ENCODE peak calls at places on chromosomes 1 and 21, in ten cellular contexts. K is lower lobe of right lung; Z is H1; Q is right cardiac atrium; H is psoas muscle; T is tibial nerve; P is vagina; E is CD8-positive, alpha-beta memory T cell; V is CD4-positive, alpha-beta memory T cell; F is right atrium auricular region. J is an unnamed sample.

GRCh38 chr1:40469327-40469726 is 7.8 kb upstream of the ZFP69 start:
- DNase-seq in K (no peak), Z (no peak), Q (no peak), H (no peak), T (no peak), P (no peak), E (no peak), V (no peak), F (no peak), J (no peak)

GRCh38 chr1:107575226-107575625 is 389.8 kb downstream of the VAV3 start:
- DNase-seq in K (no peak), Z (no peak), Q (no peak), H (no peak), T (no peak), P (no peak), E (no peak), V (no peak), F (no peak), J (no peak)

GRCh38 chr1:46535063-46535462 is 16.4 kb downstream of the KNCN start:
- DNase-seq in K (no peak), Z (no peak), Q (no peak), H (no peak), T (no peak), P (no peak), E (no peak), V (no peak), F (no peak), J (no peak)

GRCh38 chr1:89698624-89699023 is 65.7 kb downstream of the LRRC8C start:
- DNase-seq in K (no peak), Z (no peak), Q (no peak), H (no peak), T (no peak), P (no peak), E (no peak), V (peak; percentile 23), F (no peak), J (no peak)

GRCh38 chr1:93616221-93616995 is 65.2 kb downstream of the BCAR3 start:
- DNase-seq in K (no peak), Z (no peak), Q (peak; percentile 69), H (no peak), T (no peak), P (no peak), E (no peak), V (no peak), F (peak; percentile 75), J (peak; percentile 56)

GRCh38 chr1:32255072-32256071 is 4.3 kb downstream of the LCK start:
- DNase-seq in K (no peak), Z (no peak), Q (no peak), H (no peak), T (no peak), P (no peak), E (no peak), V (peak; percentile 38), F (no peak), J (no peak)

GRCh38 chr1:63779872-63780271 is 6.1 kb downstream of the ROR1 start:
- DNase-seq in K (no peak), Z (no peak), Q (no peak), H (no peak), T (no peak), P (no peak), E (no peak), V (no peak), F (no peak), J (no peak)

GRCh38 chr1:86069757-86070145 is 86.8 kb downstream of the COL24A1 start:
- DNase-seq in K (no peak), Z (no peak), Q (no peak), H (no peak), T (no peak), P (no peak), E (no peak), V (no peak), F (no peak), J (no peak)

GRCh38 chr1:201719812-201720521 is 109.0 kb upstream of the IPO9 start:
- DNase-seq in K (no peak), Z (no peak), Q (peak; percentile 93), H (peak; percentile 89), T (peak; percentile 81), P (no peak), E (no peak), V (no peak), F (peak; percentile 92), J (peak; percentile 79)

GRCh38 chr1:160363010-160363409 is 3.9 kb upstream of the NHLH1 start:
- DNase-seq in K (no peak), Z (no peak), Q (no peak), H (no peak), T (no peak), P (no peak), E (no peak), V (no peak), F (no peak), J (no peak)

GRCh38 chr1:182299728-182300581 is 91.6 kb downstream of the GLUL start:
- DNase-seq in K (peak; percentile 61), Z (no peak), Q (peak; percentile 87), H (peak; percentile 72), T (peak; percentile 49), P (no peak), E (no peak), V (no peak), F (peak; percentile 62), J (no peak)

GRCh38 chr1:242454262-242455051 is 70.0 kb downstream of the PLD5 start:
- DNase-seq in K (no peak), Z (no peak), Q (no peak), H (no peak), T (no peak), P (no peak), E (no peak), V (no peak), F (no peak), J (no peak)

GRCh38 chr1:232950919-232951579 is 638 bp downstream of the NTPCR start:
- DNase-seq in K (no peak), Z (no peak), Q (no peak), H (no peak), T (no peak), P (no peak), E (peak; percentile 16), V (peak; percentile 8), F (no peak), J (no peak)

GRCh38 chr1:177442580-177442979 is 271.8 kb downstream of the BRINP2 start:
- DNase-seq in K (no peak), Z (no peak), Q (no peak), H (no peak), T (no peak), P (no peak), E (no peak), V (no peak), F (no peak), J (no peak)

GRCh38 chr1:159171688-159172501 is 480 bp downstream of the CADM3 start:
- DNase-seq in K (no peak), Z (no peak), Q (peak; percentile 51), H (peak; percentile 50), T (no peak), P (no peak), E (no peak), V (no peak), F (no peak), J (peak; percentile 51)

DNA sequence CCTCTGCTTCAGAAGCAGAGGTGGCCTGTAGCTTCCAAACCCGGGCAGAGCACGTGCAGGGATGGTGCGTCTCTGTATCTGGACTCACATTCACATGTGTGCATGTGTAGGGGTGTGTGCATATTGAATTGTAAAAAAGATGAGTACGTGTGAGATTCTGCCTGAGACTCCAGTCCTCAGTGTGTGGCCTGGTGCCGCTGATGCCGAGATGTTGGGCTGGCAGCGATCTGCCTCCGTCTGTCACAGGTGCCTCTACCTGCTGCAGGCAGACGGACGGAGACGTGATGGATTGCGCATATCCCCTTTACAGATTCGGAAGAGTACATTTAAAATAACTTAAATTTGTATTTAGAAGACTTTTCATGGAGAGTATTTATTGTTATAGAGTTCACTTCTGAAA is 53.6 kb downstream of the ADARB1 start:
- DNase-seq in K (no peak), Z (no peak), Q (no peak), H (no peak), T (no peak), P (no peak), E (no peak), V (no peak), F (no peak), J (no peak)
- H3K27ac ChIP-seq in K (peak overlapping the region; percentile 8), Z (no peak overlapping the region), Q (no peak overlapping the region), H (no peak overlapping the region), T (no peak overlapping the region), P (no peak overlapping the region), E (no peak overlapping the region), V (no peak overlapping the region), F (no peak overlapping the region), J (peak overlapping the region; percentile 62)

GRCh38 chr1:59014827-59015226 is 231.0 kb upstream of the JUN start:
- DNase-seq in K (no peak), Z (no peak), Q (no peak), H (no peak), T (no peak), P (no peak), E (no peak), V (no peak), F (no peak), J (no peak)

GRCh38 chr1:59011663-59012062 is 227.8 kb upstream of the JUN start:
- DNase-seq in K (no peak), Z (no peak), Q (no peak), H (no peak), T (no peak), P (peak; percentile 16), E (no peak), V (no peak), F (no peak), J (no peak)

GRCh38 chr1:59013928-59014279 is 230.1 kb upstream of the JUN start:
- DNase-seq in K (no peak), Z (no peak), Q (no peak), H (no peak), T (no peak), P (no peak), E (no peak), V (no peak), F (no peak), J (no peak)

GRCh38 chr1:59012378-59012777 is 228.5 kb upstream of the JUN start:
- DNase-seq in K (no peak), Z (no peak), Q (no peak), H (no peak), T (no peak), P (no peak), E (no peak), V (no peak), F (no peak), J (no peak)

GRCh38 chr1:59013276-59013927 is 229.6 kb upstream of the JUN start:
- DNase-seq in K (no peak), Z (peak; percentile 34), Q (peak; percentile 78), H (peak; percentile 73), T (peak; percentile 52), P (no peak), E (no peak), V (no peak), F (no peak), J (no peak)
- H3K4me3 ChIP-seq in K (peak overlapping the region; percentile 7), Z (peak overlapping the region; percentile 18), Q (no peak overlapping the region), H (peak overlapping the region; percentile 53), T (peak overlapping the region; percentile 6), P (no peak overlapping the region), E (no peak overlapping the region), V (no peak overlapping the region), F (peak overlapping the region; percentile 9), J (no peak overlapping the region)

GRCh38 chr1:27597511-27598216 is 6.3 kb downstream of the AHDC1 start:
- DNase-seq in K (no peak), Z (no peak), Q (peak; percentile 47), H (no peak), T (no peak), P (no peak), E (no peak), V (no peak), F (no peak), J (no peak)
- H3K4me1 ChIP-seq in K (peaks cover 70% of the 10 kb centered on the region), Z (peaks cover 48% of the 10 kb centered on the region), Q (peaks cover 44% of the 10 kb centered on the region), H (peaks cover 83% of the 10 kb centered on the region), T (peaks cover 98% of the 10 kb centered on the region), P (peaks cover 98% of the 10 kb centered on the region), E (peaks cover 73% of the 10 kb centered on the region), V (peaks cover 78% of the 10 kb centered on the region), F (peaks cover 97% of the 10 kb centered on the region), J (no peaks in the 10 kb centered on the region)

GRCh38 chr1:225942574-225942973 is 1.6 kb upstream of the LEFTY2 start:
- DNase-seq in K (no peak), Z (no peak), Q (no peak), H (no peak), T (no peak), P (no peak), E (no peak), V (no peak), F (no peak), J (no peak)
- H3K27ac ChIP-seq in K (peak overlapping the region; percentile 1), Z (no peak overlapping the region), Q (no peak overlapping the region), H (no peak overlapping the region), T (no peak overlapping the region), P (no peak overlapping the region), E (no peak overlapping the region), V (no peak overlapping the region), F (no peak overlapping the region), J (no peak overlapping the region)

J was measured in aorta.